ENCODE peak calls at places on chromosomes 11 and 22, in nine cellular contexts. T, R, K, Y, W, L, O, D and G are unnamed samples.

GRCh38 chr22:33785283-33785991 is 134.8 kb downstream of the LARGE1 start:
- DNase-seq in T (no peak), K (peak), W (no peak), Y (no peak), L (no peak), R (no peak), D (no peak), O (peak), G (no peak)

GRCh38 chr11:88326112-88326511 is 11.4 kb downstream of the CTSC start:
- DNase-seq in L (no peak), K (no peak), D (no peak), R (no peak), W (no peak), Y (no peak), T (no peak), O (no peak), G (no peak)

GRCh38 chr22:34971456-34971855 is 94.5 kb upstream of the ISX start:
- DNase-seq in L (no peak), K (no peak), O (no peak), R (no peak), D (no peak), W (no peak), T (no peak), Y (no peak), G (no peak)

GRCh38 chr11:70448983-70449567 is 50.7 kb downstream of the CTTN start:
- DNase-seq in K (no peak), D (no peak), W (no peak), L (no peak), T (no peak), Y (no peak), O (no peak), R (no peak), G (no peak)

GRCh38 chr11:129743029-129743846 is 72.4 kb upstream of the TMEM45B start:
- DNase-seq in Y (no peak), T (no peak), O (no peak), R (no peak), K (no peak), L (no peak), D (no peak), W (no peak), G (no peak)

GRCh38 chr11:72238040-72238450 is 5.9 kb downstream of the PHOX2A start:
- DNase-seq in L (peak), R (no peak), O (peak), T (peak), Y (no peak), W (peak), D (no peak), K (peak), G (peak)

GRCh38 chr11:68988486-68988885 is 7.7 kb upstream of the MRGPRD start:
- DNase-seq in R (no peak), D (no peak), O (no peak), W (no peak), T (no peak), L (no peak), Y (no peak), K (no peak), G (no peak)

GRCh38 chr11:82270870-82271269 is 462.8 kb downstream of the FAM181B start:
- DNase-seq in Y (no peak), L (no peak), D (no peak), W (no peak), T (no peak), O (no peak), K (no peak), R (no peak), G (no peak)

GRCh38 chr11:72764503-72764902 is 12.3 kb upstream of the ARAP1 start:
- DNase-seq in W (no peak), T (no peak), L (no peak), O (no peak), Y (no peak), D (no peak), K (no peak), R (no peak), G (no peak)

GRCh38 chr11:64545605-64546004 is 45.4 kb upstream of the SLC22A12 start:
- DNase-seq in Y (no peak), R (no peak), O (peak), D (no peak), K (no peak), T (no peak), L (no peak), W (peak), G (no peak)

GRCh38 chr11:131745405-131745804 is 375.0 kb downstream of the NTM start:
- DNase-seq in R (no peak), T (no peak), O (peak), W (no peak), L (no peak), Y (no peak), D (no peak), K (no peak), G (no peak)

GRCh38 chr11:125317416-125317815 is 152.9 kb downstream of the PKNOX2 start:
- DNase-seq in D (no peak), L (no peak), W (no peak), K (no peak), Y (no peak), O (no peak), R (no peak), T (no peak), G (no peak)

GRCh38 chr22:18035740-18036139 is 11.4 kb upstream of the MICAL3 start:
- DNase-seq in K (no peak), W (no peak), R (no peak), Y (no peak), L (no peak), T (no peak), O (peak), D (no peak), G (no peak)

GRCh38 chr11:83063073-83063754 is 8.5 kb downstream of the RAB30 start:
- DNase-seq in R (no peak), D (no peak), W (no peak), O (peak), K (peak), Y (no peak), L (no peak), T (no peak), G (no peak)

GRCh38 chr11:75793966-75794365 is 21.0 kb upstream of the UVRAG start:
- DNase-seq in K (no peak), R (no peak), O (no peak), T (no peak), W (no peak), D (no peak), Y (no peak), L (no peak), G (no peak)

GRCh38 chr11:14015711-14016110 is 53.2 kb downstream of the SPON1 start:
- DNase-seq in Y (no peak), R (no peak), L (no peak), O (peak), W (peak), T (no peak), D (no peak), K (no peak), G (no peak)

GRCh38 chr11:122711831-122712378 is 56.4 kb downstream of the UBASH3B start:
- DNase-seq in K (no peak), W (no peak), O (peak), R (no peak), T (no peak), Y (no peak), L (no peak), D (no peak), G (no peak)

GRCh38 chr22:43829904-43830851 is 18.1 kb upstream of the EFCAB6 start:
- DNase-seq in W (no peak), Y (no peak), L (no peak), O (peak), K (no peak), D (no peak), T (no peak), R (no peak), G (no peak)

GRCh38 chr11:19919050-19919561 is 206.5 kb downstream of the NAV2 start:
- DNase-seq in D (no peak), R (no peak), O (peak), T (no peak), K (no peak), Y (no peak), L (no peak), W (peak), G (no peak)